ENCODE peak calls at places on chromosomes 4 and X, in seven cellular contexts. N is activated B cell treated with CpG ODN at 0.5 μM for 24 hours; D is RWPE1; Q is pancreas; P is CD8-positive, alpha-beta T cell; F is heart left ventricle; J is neural crest cell. M is an unnamed sample.

GRCh38 chr4:25966171-25966570 is 52.2 kb downstream of the SMIM20 start:
- DNase-seq in N (no peak), D (no peak), Q (no peak), P (no peak), F (no peak), J (no peak), M (no peak)

GRCh38 chrX:154443479-154443910 is 446 bp upstream of the FAM50A start:
- DNase-seq in N (no peak), D (no peak), Q (no peak), P (no peak), F (no peak), J (no peak), M (no peak)

GRCh38 chrX:150569155-150569477 is 695 bp downstream of the MTM1 start:
- DNase-seq in N (no peak), D (no peak), Q (no peak), P (peak), F (no peak), J (no peak), M (no peak)

GRCh38 chrX:8868070-8868795 is 67.0 kb upstream of the FAM9A start:
- DNase-seq in N (no peak), D (peak), Q (no peak), P (no peak), F (no peak), J (no peak), M (no peak)

GRCh38 chr4:1116837-1117236 is 3.5 kb upstream of the RNF212 start:
- DNase-seq in N (no peak), D (no peak), Q (no peak), P (no peak), F (no peak), J (no peak), M (no peak)

GRCh38 chrX:13167444-13168207 is 123.2 kb upstream of the FAM9C start:
- DNase-seq in N (no peak), D (no peak), Q (no peak), P (no peak), F (no peak), J (no peak), M (no peak)

GRCh38 chrX:129403974-129404669 is 119.2 kb downstream of the SMARCA1 start:
- DNase-seq in N (no peak), D (no peak), Q (no peak), P (no peak), F (no peak), J (no peak), M (no peak)

GRCh38 chr4:165879581-165879980 is 6.5 kb downstream of the TLL1 start:
- DNase-seq in N (no peak), D (no peak), Q (no peak), P (no peak), F (no peak), J (no peak), M (no peak)

GRCh38 chr4:60605651-60606354 is 594.3 kb upstream of the ADGRL3 start:
- DNase-seq in N (no peak), D (no peak), Q (no peak), P (no peak), F (no peak), J (no peak), M (no peak)

GRCh38 chrX:45571453-45571852 is 370.8 kb upstream of the DIPK2B start:
- DNase-seq in N (no peak), D (no peak), Q (no peak), P (no peak), F (no peak), J (no peak), M (no peak)

GRCh38 chrX:154486052-154486395 is 391 bp downstream of the UBL4A start:
- DNase-seq in N (peak), D (no peak), Q (peak), P (peak), F (peak), J (no peak), M (peak)

GRCh38 chrX:63686878-63687714 is 97.9 kb downstream of the ARHGEF9 start:
- DNase-seq in N (no peak), D (peak), Q (no peak), P (no peak), F (no peak), J (no peak), M (no peak)

GRCh38 chr4:89166971-89167475 is 55.7 kb downstream of the TIGD2 start:
- DNase-seq in N (no peak), D (no peak), Q (no peak), P (no peak), F (no peak), J (no peak), M (no peak)

GRCh38 chrX:46838974-46839480 is 2.2 kb downstream of the RP2 start:
- DNase-seq in N (no peak), D (no peak), Q (no peak), P (no peak), F (no peak), J (no peak), M (no peak)

GRCh38 chrX:2870650-2871049 is 41.9 kb downstream of the GYG2 start:
- DNase-seq in N (no peak), D (no peak), Q (no peak), P (no peak), F (no peak), J (no peak), M (no peak)

GRCh38 chr4:100284302-100284701 is 94.0 kb upstream of the DDIT4L start:
- DNase-seq in N (no peak), D (no peak), Q (no peak), P (no peak), F (no peak), J (no peak), M (no peak)

GRCh38 chrX:108199691-108200090 is 108.1 kb downstream of the ATG4A start:
- DNase-seq in N (no peak), D (peak), Q (no peak), P (no peak), F (no peak), J (peak), M (no peak)

GRCh38 chr4:52588097-52588496 is 71.0 kb downstream of the USP46 start:
- DNase-seq in N (no peak), D (peak), Q (peak), P (no peak), F (no peak), J (peak), M (no peak)

GRCh38 chr4:111641813-111642579 is 503.3 kb upstream of the FAM241A start:
- DNase-seq in N (no peak), D (peak), Q (no peak), P (no peak), F (no peak), J (peak), M (peak)

GRCh38 chr4:159983080-159983479 is 880.2 kb downstream of the RAPGEF2 start:
- DNase-seq in N (no peak), D (no peak), Q (no peak), P (no peak), F (no peak), J (no peak), M (no peak)

GRCh38 chrX:152901816-152902501 is 4.1 kb downstream of the ZNF185 start:
- DNase-seq in N (no peak), D (no peak), Q (no peak), P (no peak), F (no peak), J (no peak), M (no peak)

GRCh38 chr4:88975925-88976511 is 81.0 kb downstream of the FAM13A start:
- DNase-seq in N (no peak), D (no peak), Q (no peak), P (no peak), F (no peak), J (no peak), M (no peak)

GRCh38 chrX:12372111-12372510 is 233.8 kb downstream of the FRMPD4 start:
- DNase-seq in N (no peak), D (peak), Q (no peak), P (no peak), F (no peak), J (no peak), M (no peak)

GRCh38 chrX:119573840-119574393 is 446 bp upstream of the UBE2A start:
- DNase-seq in N (no peak), D (peak), Q (peak), P (no peak), F (peak), J (no peak), M (no peak)

GRCh38 chr4:89152972-89153371 is 41.6 kb downstream of the TIGD2 start:
- DNase-seq in N (no peak), D (no peak), Q (no peak), P (no peak), F (no peak), J (no peak), M (no peak)

GRCh38 chrX:115372026-115372610 is 82.6 kb downstream of the LUZP4 start:
- DNase-seq in N (no peak), D (peak), Q (no peak), P (no peak), F (no peak), J (no peak), M (no peak)

GRCh38 chr4:122884504-122884903 is 37.9 kb downstream of the NUDT6 start:
- DNase-seq in N (no peak), D (no peak), Q (no peak), P (no peak), F (no peak), J (no peak), M (no peak)

GRCh38 chr4:186248643-186249042 is 17.3 kb upstream of the F11 start:
- DNase-seq in N (no peak), D (no peak), Q (no peak), P (no peak), F (no peak), J (no peak), M (no peak)

GRCh38 chrX:40780123-40780522 is 44.8 kb upstream of the MED14 start:
- DNase-seq in N (no peak), D (no peak), Q (no peak), P (no peak), F (peak), J (no peak), M (no peak)

GRCh38 chr4:113832795-113833194 is 71.3 kb upstream of the CAMK2D start:
- DNase-seq in N (no peak), D (no peak), Q (no peak), P (no peak), F (no peak), J (no peak), M (no peak)

GRCh38 chr4:82578935-82579334 is 17.1 kb upstream of the TMEM150C start:
- DNase-seq in N (no peak), D (no peak), Q (no peak), P (no peak), F (no peak), J (no peak), M (no peak)

GRCh38 chrX:129665916-129666644 is 11.3 kb upstream of the APLN start:
- DNase-seq in N (no peak), D (peak), Q (no peak), P (no peak), F (no peak), J (no peak), M (peak)

GRCh38 chr4:77349796-77350195 is 192.8 kb downstream of the CCNG2 start:
- DNase-seq in N (no peak), D (peak), Q (no peak), P (no peak), F (no peak), J (no peak), M (no peak)

GRCh38 chrX:32929040-32929439 is 282.3 kb downstream of the DMD start:
- DNase-seq in N (no peak), D (no peak), Q (no peak), P (no peak), F (no peak), J (no peak), M (no peak)

GRCh38 chr4:60396680-60397079 is 803.4 kb upstream of the ADGRL3 start:
- DNase-seq in N (no peak), D (peak), Q (no peak), P (no peak), F (no peak), J (no peak), M (no peak)

GRCh38 chr4:71380721-71381120 is 41.9 kb downstream of the SLC4A4 start:
- DNase-seq in N (no peak), D (no peak), Q (no peak), P (no peak), F (no peak), J (no peak), M (no peak)

GRCh38 chrX:20594985-20595384 is 328.3 kb upstream of the RPS6KA3 start:
- DNase-seq in N (no peak), D (no peak), Q (no peak), P (no peak), F (no peak), J (no peak), M (no peak)
- TF ChIP-seq CTCF in N (no peak), D (no peak), Q (no peak), P (no peak), F (no peak), J (peak), M (peak)

DNA sequence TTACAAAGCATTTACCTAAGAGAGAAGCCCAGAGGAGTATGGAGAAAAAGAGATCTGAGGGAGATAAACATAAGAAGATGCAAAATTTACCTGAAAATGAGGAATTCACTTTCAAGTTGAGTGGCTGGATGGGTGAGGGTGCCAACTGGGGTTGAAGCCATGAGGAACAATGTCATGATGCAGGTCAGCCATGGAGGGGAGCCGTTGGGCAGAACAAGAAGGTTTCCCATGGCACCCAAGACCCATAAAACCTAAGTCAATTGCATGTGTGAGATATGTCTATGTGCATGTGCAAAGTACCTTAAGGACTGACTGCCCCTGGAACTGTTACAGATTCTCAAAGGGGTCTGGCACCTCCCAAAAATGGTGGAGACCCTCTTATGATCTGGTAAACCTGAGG is 46.6 kb upstream of the PRRG1 start:
- DNase-seq in N (no peak), D (peak), Q (no peak), P (no peak), F (peak), J (no peak), M (no peak)
- TF ChIP-seq CTCF in N (no peak), D (no peak), Q (no peak), P (no peak), F (peak), J (no peak), M (no peak)

DNA sequence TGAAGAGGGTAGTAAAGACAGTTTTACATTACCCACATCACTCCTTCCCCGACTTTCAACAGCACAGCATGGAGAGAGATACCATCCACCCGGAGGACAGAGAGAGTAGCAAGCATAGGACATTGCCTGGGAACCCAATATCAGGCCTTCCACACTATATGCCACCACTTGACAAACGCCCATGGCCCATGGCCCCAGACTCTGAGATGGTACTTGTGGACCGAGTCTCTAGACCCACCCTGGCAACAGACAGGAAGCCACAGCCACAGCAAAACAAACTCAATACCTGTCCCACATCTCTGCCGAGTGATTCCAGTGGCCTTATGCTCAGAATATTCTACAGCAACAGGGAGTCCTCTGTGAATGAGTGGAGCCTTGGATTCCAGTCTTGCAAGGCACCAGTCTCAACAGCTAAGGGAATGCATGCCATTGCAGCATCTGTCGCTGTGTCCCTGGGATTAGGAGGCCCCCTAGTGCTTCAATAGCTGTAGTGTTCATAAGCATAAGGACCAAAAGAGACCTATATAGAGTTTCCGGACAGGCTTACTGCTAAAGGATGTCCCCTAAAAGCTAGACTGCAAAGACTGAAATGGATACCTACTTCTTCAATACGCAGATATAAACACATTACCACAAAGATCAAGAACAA is 14.7 kb upstream of the CT55 start:
- DNase-seq in N (no peak), D (peak), Q (no peak), P (no peak), F (no peak), J (peak), M (no peak)
- TF ChIP-seq CTCF in N (no peak), D (peak), Q (peak), P (no peak), F (peak), J (peak), M (peak)

GRCh38 chr4:138979742-138980141 is 35.8 kb upstream of the NOCT start:
- DNase-seq in N (no peak), D (no peak), Q (no peak), P (no peak), F (no peak), J (no peak), M (no peak)

GRCh38 chr4:138984647-138985046 is 30.9 kb upstream of the NOCT start:
- DNase-seq in N (no peak), D (no peak), Q (no peak), P (no peak), F (no peak), J (no peak), M (no peak)

GRCh38 chr4:138982754-138983153 is 32.8 kb upstream of the NOCT start:
- DNase-seq in N (no peak), D (no peak), Q (no peak), P (no peak), F (no peak), J (no peak), M (no peak)

GRCh38 chr4:138983690-138984089 is 31.9 kb upstream of the NOCT start:
- DNase-seq in N (no peak), D (no peak), Q (no peak), P (no peak), F (no peak), J (no peak), M (no peak)

DNA sequence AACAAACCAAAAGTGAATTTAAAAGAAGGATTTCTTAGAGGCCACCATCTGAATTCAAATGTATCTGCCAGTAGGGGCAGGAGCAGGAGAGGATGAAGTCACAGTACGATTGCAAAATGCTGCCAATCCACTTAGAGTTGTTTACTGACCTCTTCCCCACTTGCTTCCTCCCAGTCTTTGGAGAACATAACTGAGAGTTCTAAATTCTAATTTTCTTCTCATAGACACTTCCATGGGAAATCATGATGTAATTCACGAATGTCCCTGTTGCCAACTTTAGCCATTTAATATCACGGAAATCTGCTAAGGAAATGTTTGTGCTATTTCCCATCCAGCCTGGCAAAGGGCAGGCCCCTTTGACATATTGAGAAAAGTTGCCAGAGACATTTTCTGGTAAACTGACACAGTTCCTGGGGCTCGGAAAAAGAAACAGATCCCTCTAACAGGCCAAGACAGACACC is 33.6 kb upstream of the NOCT start:
- DNase-seq in N (no peak), D (peak), Q (no peak), P (no peak), F (peak), J (no peak), M (no peak)
- TF ChIP-seq CTCF in N (no peak), D (no peak), Q (no peak), P (no peak), F (no peak), J (peak), M (peak)

DNA sequence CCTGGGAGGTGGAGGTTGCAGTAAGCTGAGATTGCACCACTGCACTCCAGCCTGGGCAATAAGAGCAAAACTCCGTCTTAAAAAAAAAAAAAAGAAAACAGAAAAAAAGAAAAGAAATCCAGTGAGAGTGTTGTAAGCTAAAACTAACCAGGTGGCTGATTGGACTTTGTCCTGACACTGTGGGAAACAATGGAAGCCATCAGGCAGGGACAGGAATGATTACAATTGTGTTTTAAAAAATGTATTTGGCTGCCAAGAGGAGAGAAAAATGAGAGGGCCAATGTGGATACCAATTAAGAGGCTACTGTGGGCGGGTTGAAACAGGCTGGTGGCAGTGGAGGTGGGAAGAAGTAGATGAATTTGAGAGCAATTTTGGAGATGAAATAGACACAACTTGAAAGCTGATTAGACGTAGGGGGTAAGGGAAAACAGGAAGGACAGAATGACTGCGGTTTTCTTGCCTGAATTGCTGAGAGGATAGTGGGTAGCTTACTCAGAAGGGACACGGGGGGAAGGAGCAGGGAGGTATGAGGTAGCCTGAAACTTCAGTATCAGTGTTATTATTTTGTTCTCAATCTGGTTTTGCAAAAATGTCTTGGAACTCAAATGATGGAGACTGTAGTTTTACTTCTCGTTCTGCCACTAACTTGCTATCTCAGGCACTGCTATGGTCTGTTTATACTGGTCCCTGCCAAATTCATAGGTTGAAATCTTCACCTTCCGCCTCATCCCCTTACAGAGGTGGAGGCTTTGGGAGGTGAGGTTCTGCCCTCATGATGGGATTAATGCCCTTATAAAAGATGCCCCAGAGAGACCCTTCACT is 45.6 kb upstream of the CHRNA9 start:
- DNase-seq in N (no peak), D (no peak), Q (no peak), P (peak), F (no peak), J (no peak), M (no peak)
- TF ChIP-seq CTCF in N (no peak), D (no peak), Q (no peak), P (no peak), F (no peak), J (no peak), M (no peak)